ENCODE peak calls at places on chromosomes 12 and 14, in nine cellular contexts. L is epithelial cell of proximal tubule; G is tibial nerve; D is fibroblast of lung; W is brain microvascular endothelial cell; U is T follicular helper cell; Z is posterior cingulate gyrus; O is H54; R is stimulated activated CD4-positive, alpha-beta T cell treated with anti-CD3 and anti-CD28 coated beads, Interleukin-15, amount 100 ng/mL, for 1 hour. F is an unnamed sample.

GRCh38 chr12:18141583-18141982 is 51.6 kb upstream of the RERGL start:
- DNase-seq in G (no peak), W (peak; percentile 59), R (no peak), Z (no peak), L (peak; percentile 26), D (peak; percentile 43), U (no peak), O (no peak), F (no peak)

GRCh38 chr14:102279688-102280348 is 25.1 kb downstream of the MOK start:
- DNase-seq in U (no peak), G (no peak), O (peak; percentile 71), R (no peak), W (peak; percentile 99), L (peak; percentile 99), D (peak; percentile 73), Z (no peak), F (no peak)

GRCh38 chr12:3962661-3963483 is 89.7 kb upstream of the PARP11 start:
- DNase-seq in L (no peak), R (peak; percentile 48), Z (no peak), D (no peak), O (no peak), U (peak; percentile 71), G (no peak), W (no peak), F (no peak)

GRCh38 chr12:115801826-115802225 is 475.7 kb downstream of the MED13L start:
- DNase-seq in O (no peak), D (no peak), G (no peak), Z (no peak), W (no peak), L (no peak), U (no peak), R (no peak), F (no peak)

GRCh38 chr12:124747426-124748161 is 116.1 kb downstream of the SCARB1 start:
- DNase-seq in U (no peak), G (no peak), R (no peak), L (peak; percentile 99), Z (no peak), O (peak; percentile 84), W (peak; percentile 56), D (peak; percentile 85), F (peak; percentile 79)

GRCh38 chr12:3303410-3304136 is 187.4 kb upstream of the PRMT8 start:
- DNase-seq in L (no peak), W (no peak), D (no peak), R (no peak), U (no peak), O (no peak), Z (no peak), G (no peak), F (no peak)

GRCh38 chr14:22303589-22304195 is 285.3 kb downstream of the DAD1 start:
- DNase-seq in U (no peak), O (no peak), D (peak; percentile 30), L (no peak), R (no peak), Z (no peak), G (no peak), W (no peak), F (no peak)

GRCh38 chr12:50925342-50925651 is 27.0 kb upstream of the HIGD1C start:
- DNase-seq in G (no peak), W (no peak), D (no peak), U (no peak), Z (peak; percentile 30), R (no peak), L (no peak), O (no peak), F (no peak)

GRCh38 chr14:64513271-64513670 is 8.7 kb downstream of the ZBTB1 start:
- DNase-seq in R (no peak), L (no peak), O (no peak), G (no peak), Z (no peak), U (no peak), D (no peak), W (no peak), F (no peak)

GRCh38 chr14:93107383-93107782 is 8.3 kb downstream of the ITPK1 start:
- DNase-seq in D (no peak), L (no peak), G (no peak), W (no peak), U (no peak), O (no peak), Z (no peak), R (no peak), F (no peak)

GRCh38 chr12:29545102-29545467 is 47.6 kb upstream of the OVCH1 start:
- DNase-seq in G (no peak), U (no peak), L (no peak), O (no peak), R (no peak), D (no peak), W (no peak), Z (no peak), F (no peak)

GRCh38 chr12:2833327-2833726 is 1.5 kb downstream of the NRIP2 start:
- DNase-seq in U (no peak), W (no peak), Z (no peak), O (no peak), R (no peak), L (no peak), G (no peak), D (no peak), F (no peak)

GRCh38 chr12:6033546-6033945 is 88.5 kb upstream of the ANO2 start:
- DNase-seq in Z (no peak), G (no peak), D (no peak), U (no peak), R (no peak), L (no peak), W (no peak), O (no peak), F (no peak)

GRCh38 chr12:9673404-9674225 is 4.1 kb downstream of the CLEC2D start:
- DNase-seq in G (no peak), O (peak; percentile 63), U (peak; percentile 38), W (peak; percentile 94), Z (no peak), L (peak; percentile 72), D (peak; percentile 92), R (no peak), F (peak; percentile 54)

GRCh38 chr14:50944647-50945413 is 547 bp upstream of the PYGL start:
- DNase-seq in U (no peak), D (peak; percentile 33), L (no peak), O (peak; percentile 40), R (no peak), W (no peak), Z (no peak), G (peak; percentile 54), F (peak; percentile 57)

GRCh38 chr12:78085562-78086182 is 255.0 kb downstream of the NAV3 start:
- DNase-seq in L (no peak), R (no peak), Z (no peak), O (no peak), U (no peak), G (no peak), D (peak; percentile 32), W (no peak), F (no peak)

GRCh38 chr12:46549527-46550265 is 177.1 kb upstream of the SLC38A2 start:
- DNase-seq in D (peak; percentile 96), L (no peak), R (no peak), W (peak; percentile 86), O (no peak), Z (no peak), U (no peak), G (no peak), F (no peak)

GRCh38 chr12:6420364-6420763 is 24.4 kb upstream of the CD27 start:
- DNase-seq in D (no peak), U (no peak), L (no peak), W (no peak), R (no peak), Z (no peak), O (no peak), G (no peak), F (no peak)

GRCh38 chr14:104572024-104572623 is 7.4 kb upstream of the C14orf180 start:
- DNase-seq in U (no peak), R (no peak), W (no peak), G (no peak), D (no peak), L (no peak), Z (no peak), O (no peak), F (no peak)

GRCh38 chr12:46456356-46457334 is 84.1 kb upstream of the SLC38A2 start:
- DNase-seq in L (no peak), O (no peak), W (no peak), R (no peak), G (no peak), D (peak; percentile 54), Z (no peak), U (no peak), F (peak; percentile 67)

GRCh38 chr12:29054790-29055663 is 94.1 kb upstream of the FAR2 start:
- DNase-seq in W (no peak), U (no peak), O (no peak), D (no peak), Z (no peak), L (no peak), G (no peak), R (no peak), F (no peak)

GRCh38 chr14:100570726-100571454 is 16.3 kb downstream of the BEGAIN start:
- DNase-seq in R (no peak), Z (no peak), D (no peak), W (no peak), L (no peak), O (no peak), G (no peak), U (no peak), F (no peak)

GRCh38 chr14:102728509-102728908 is 48.7 kb upstream of the TRAF3 start:
- DNase-seq in O (no peak), W (no peak), Z (no peak), U (no peak), L (no peak), D (no peak), G (no peak), R (no peak), F (no peak)

F was measured in uterus.